ENCODE peak calls at places on chromosomes 3 and 15, in four cellular contexts. V is body of pancreas, M is adrenal gland, R is testis. D is an unnamed sample. For H3K4me1 and H3K27me3, the result is how much of the 10 kb centered on the place peaks cover.

GRCh38 chr3:52721002-52721741 is 15.3 kb downstream of the SPCS1 start:
- DNase-seq in V (no peak), M (no peak), R (no peak), D (no peak)

GRCh38 chr3:18868911-18869689 is 279.2 kb upstream of the KCNH8 start:
- DNase-seq in V (no peak), M (no peak), R (no peak), D (no peak)

GRCh38 chr3:53134631-53135232 is 4.5 kb upstream of the RFT1 start:
- DNase-seq in V (peak), M (peak), R (peak), D (peak)

GRCh38 chr3:171971919-171972526 is 67.4 kb upstream of the FNDC3B start:
- DNase-seq in V (no peak), M (no peak), R (no peak), D (no peak)

GRCh38 chr15:36529296-36530011 is 50.0 kb upstream of the CDIN1 start:
- DNase-seq in V (no peak), M (no peak), R (no peak), D (no peak)

GRCh38 chr3:127049390-127049789 is 66.5 kb downstream of the PLXNA1 start:
- DNase-seq in V (no peak), M (no peak), R (no peak), D (no peak)

GRCh38 chr3:48232734-48233133 is 8.2 kb upstream of the ZNF589 start:
- DNase-seq in V (peak), M (peak), R (peak), D (peak)

GRCh38 chr15:31499953-31500808 is 173.5 kb downstream of the KLF13 start:
- DNase-seq in V (peak), M (no peak), R (no peak), D (no peak)

GRCh38 chr3:188801393-188801792 is 370.4 kb upstream of the TPRG1 start:
- DNase-seq in V (no peak), M (no peak), R (no peak), D (no peak)

GRCh38 chr15:29044506-29044905 is 158.7 kb downstream of the APBA2 start:
- DNase-seq in V (no peak), M (no peak), R (no peak), D (no peak)

GRCh38 chr3:13753926-13754325 is 125.9 kb downstream of the WNT7A start:
- DNase-seq in V (no peak), M (no peak), R (no peak), D (no peak)

GRCh38 chr3:12178091-12178820 is 19.5 kb upstream of the TIMP4 start:
- DNase-seq in V (peak), M (peak), R (peak), D (no peak)

DNA sequence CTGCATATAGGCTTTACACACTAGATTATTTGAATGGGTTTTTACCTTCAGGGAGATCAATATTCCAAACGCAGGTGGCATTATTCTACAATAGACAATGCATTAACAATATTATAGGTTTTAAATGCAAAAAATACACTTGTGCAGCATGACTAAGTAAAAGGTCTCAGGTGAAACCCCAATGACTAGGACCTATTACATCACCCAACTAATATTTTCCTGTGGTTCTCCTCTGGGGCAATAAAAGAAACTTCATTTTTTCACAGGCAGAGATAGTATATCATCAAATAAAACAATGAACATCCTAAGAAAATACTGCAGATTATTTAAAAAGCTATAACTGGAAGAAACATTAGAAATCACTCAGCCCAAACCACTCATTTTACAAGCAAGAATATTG is 375.3 kb downstream of the ROBO1 start:
- DNase-seq in V (no peak), M (no peak), R (no peak), D (no peak)
- H3K4me3 ChIP-seq in V (no peak), M (no peak), R (no peak), D (no peak)

GRCh38 chr3:119632829-119633228 is 27.6 kb downstream of the POPDC2 start:
- DNase-seq in V (peak), M (no peak), R (no peak), D (no peak)
- H3K4me1 ChIP-seq in V (under half), M (under half), R (under half), D (under half)

GRCh38 chr15:40365624-40366023 is 7.6 kb downstream of the DISP2 start:
- DNase-seq in V (no peak), M (no peak), R (no peak), D (no peak)
- H3K27me3 ChIP-seq in V (under half), M (under half), R (under half), D (under half)

GRCh38 chr15:38695249-38696119 is 130.9 kb upstream of the RASGRP1 start:
- DNase-seq in V (no peak), M (no peak), R (no peak), D (peak)
- H3K4me3 ChIP-seq in V (no peak), M (no peak), R (no peak), D (no peak)